ENCODE peak calls at places on chromosomes 2 and 18, in eight cellular contexts. N, V, M, Y, U, T, R and B are unnamed samples.

GRCh38 chr2:12796617-12797016 is 79.9 kb downstream of the TRIB2 start:
- DNase-seq in N (no peak), V (no peak), M (no peak), Y (peak; percentile 86), U (no peak), T (no peak), R (peak; percentile 18), B (no peak)

GRCh38 chr2:33788044-33788443 is 188.9 kb upstream of the FAM98A start:
- DNase-seq in N (no peak), V (no peak), M (no peak), Y (peak; percentile 86), U (peak; percentile 85), T (no peak), R (peak; percentile 56), B (no peak)

GRCh38 chr18:35042389-35043066 is 1.3 kb downstream of the MAPRE2 start:
- DNase-seq in N (no peak), V (no peak), M (peak; percentile 56), Y (peak; percentile 26), U (no peak), T (no peak), R (no peak), B (no peak)

GRCh38 chr2:130776550-130776949 is 21.2 kb downstream of the AMER3 start:
- DNase-seq in N (no peak), V (no peak), M (no peak), Y (no peak), U (no peak), T (no peak), R (no peak), B (no peak)

GRCh38 chr2:196453613-196454047 is 185.9 kb upstream of the CCDC150 start:
- DNase-seq in N (peak; percentile 34), V (no peak), M (peak; percentile 23), Y (peak; percentile 48), U (no peak), T (no peak), R (peak; percentile 37), B (peak; percentile 30)

GRCh38 chr18:11948852-11949523 is 32.3 kb upstream of the IMPA2 start:
- DNase-seq in N (no peak), V (no peak), M (no peak), Y (peak; percentile 68), U (peak; percentile 26), T (no peak), R (no peak), B (no peak)

GRCh38 chr2:30612371-30612770 is 165.3 kb downstream of the LCLAT1 start:
- DNase-seq in N (no peak), V (no peak), M (no peak), Y (peak; percentile 29), U (no peak), T (no peak), R (no peak), B (no peak)

GRCh38 chr2:70748002-70748779 is 19.8 kb downstream of the ADD2 start:
- DNase-seq in N (no peak), V (no peak), M (no peak), Y (no peak), U (no peak), T (no peak), R (no peak), B (no peak)

GRCh38 chr2:98847853-98848252 is 88.2 kb downstream of the CRACDL start:
- DNase-seq in N (no peak), V (no peak), M (no peak), Y (no peak), U (no peak), T (no peak), R (no peak), B (no peak)

GRCh38 chr2:234555616-234556249 is 58.9 kb upstream of the ARL4C start:
- DNase-seq in N (no peak), V (no peak), M (no peak), Y (peak; percentile 93), U (no peak), T (no peak), R (peak; percentile 39), B (no peak)

GRCh38 chr2:81481994-81482368 is 1177.4 kb upstream of the LRRTM1 start:
- DNase-seq in N (no peak), V (no peak), M (no peak), Y (no peak), U (no peak), T (no peak), R (no peak), B (no peak)

GRCh38 chr2:263022-263738 is 652 bp downstream of the SH3YL1 start:
- DNase-seq in N (no peak), V (no peak), M (no peak), Y (no peak), U (no peak), T (no peak), R (no peak), B (no peak)

GRCh38 chr2:54519841-54520459 is 63.8 kb downstream of the SPTBN1 start:
- DNase-seq in N (no peak), V (no peak), M (no peak), Y (no peak), U (no peak), T (no peak), R (no peak), B (no peak)

GRCh38 chr2:205650450-205650849 is 31.9 kb upstream of the NRP2 start:
- DNase-seq in N (no peak), V (no peak), M (no peak), Y (peak; percentile 72), U (peak; percentile 81), T (no peak), R (no peak), B (peak; percentile 79)

GRCh38 chr2:181483221-181483620 is 26.0 kb downstream of the ITGA4 start:
- DNase-seq in N (no peak), V (no peak), M (no peak), Y (no peak), U (no peak), T (no peak), R (no peak), B (no peak)

GRCh38 chr2:74146929-74147728 is 583 bp downstream of the BOLA3 start:
- DNase-seq in N (no peak), V (no peak), M (no peak), Y (peak; percentile 44), U (no peak), T (no peak), R (no peak), B (no peak)

GRCh38 chr2:235496239-235496621 is 2.4 kb downstream of the AGAP1 start:
- DNase-seq in N (no peak), V (no peak), M (no peak), Y (peak; percentile 42), U (no peak), T (no peak), R (no peak), B (no peak)

GRCh38 chr2:162435676-162436075 is 91.7 kb downstream of the GCA start:
- DNase-seq in N (no peak), V (no peak), M (no peak), Y (peak; percentile 33), U (no peak), T (no peak), R (no peak), B (no peak)

GRCh38 chr18:987325-988186 is 82.9 kb downstream of the ADCYAP1 start:
- DNase-seq in N (no peak), V (no peak), M (no peak), Y (peak; percentile 95), U (peak; percentile 52), T (no peak), R (peak; percentile 20), B (no peak)

GRCh38 chr2:105796791-105797190 is 52.1 kb downstream of the NCK2 start:
- DNase-seq in N (no peak), V (no peak), M (no peak), Y (no peak), U (no peak), T (no peak), R (no peak), B (no peak)

DNA sequence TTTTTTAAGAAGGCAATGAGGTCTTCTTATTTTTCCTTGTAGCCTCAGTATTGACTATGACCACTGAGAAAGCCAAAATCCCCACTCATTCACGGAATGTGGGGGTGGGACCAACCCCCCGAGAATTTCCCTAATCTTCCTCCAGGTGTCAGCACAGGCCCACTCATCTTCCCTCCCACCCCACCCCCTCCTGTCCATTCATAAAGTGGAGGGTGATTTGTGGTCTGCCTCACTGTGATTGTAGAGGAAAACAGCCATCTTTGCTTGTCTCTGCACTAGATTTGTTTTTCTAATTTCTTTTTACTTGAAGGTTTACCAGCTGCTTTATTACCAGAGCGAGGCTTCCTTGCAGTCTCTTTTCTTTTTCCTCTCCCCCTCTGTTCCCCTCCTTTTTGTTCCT is 171.7 kb downstream of the ICOS start:
- DNase-seq in N (no peak), V (no peak), M (peak; percentile 45), Y (peak; percentile 14), U (no peak), T (no peak), R (no peak), B (peak; percentile 1)
- TF ChIP-seq CTCF in N (peak; percentile 13), V (no peak), M (peak; percentile 82), Y (peak; percentile 19), U (no peak), T (no peak), R (peak; percentile 36), B (peak; percentile 34)

DNA sequence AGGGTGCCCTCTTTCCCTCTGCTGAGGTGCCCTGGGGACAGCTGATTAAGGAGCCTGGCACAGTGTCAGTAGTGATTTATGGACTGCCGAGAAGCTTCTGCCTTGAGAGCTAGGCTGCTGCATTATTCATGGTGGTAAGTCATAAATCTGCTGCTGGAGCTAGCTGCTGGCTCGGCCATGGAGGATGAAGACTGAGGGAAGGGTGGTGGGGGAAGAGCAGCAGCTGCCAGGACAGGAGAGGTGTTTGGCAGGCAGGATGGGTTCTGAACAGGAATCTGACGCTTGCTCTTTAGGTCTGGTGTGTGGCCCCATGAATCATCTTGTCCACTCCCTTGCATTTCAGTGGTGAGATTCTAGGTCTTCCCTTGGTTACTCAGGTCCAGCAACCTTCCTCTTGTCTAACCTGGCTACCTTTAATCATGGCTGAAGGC is 296.3 kb downstream of the DYSF start:
- DNase-seq in N (no peak), V (no peak), M (no peak), Y (peak; percentile 84), U (no peak), T (no peak), R (peak; percentile 8), B (no peak)
- H3K4me3 ChIP-seq in N (no peak overlapping the region), V (no peak overlapping the region), M (no peak overlapping the region), Y (no peak overlapping the region), U (no peak overlapping the region), T (no peak overlapping the region), R (no peak overlapping the region), B (no peak overlapping the region)

DNA sequence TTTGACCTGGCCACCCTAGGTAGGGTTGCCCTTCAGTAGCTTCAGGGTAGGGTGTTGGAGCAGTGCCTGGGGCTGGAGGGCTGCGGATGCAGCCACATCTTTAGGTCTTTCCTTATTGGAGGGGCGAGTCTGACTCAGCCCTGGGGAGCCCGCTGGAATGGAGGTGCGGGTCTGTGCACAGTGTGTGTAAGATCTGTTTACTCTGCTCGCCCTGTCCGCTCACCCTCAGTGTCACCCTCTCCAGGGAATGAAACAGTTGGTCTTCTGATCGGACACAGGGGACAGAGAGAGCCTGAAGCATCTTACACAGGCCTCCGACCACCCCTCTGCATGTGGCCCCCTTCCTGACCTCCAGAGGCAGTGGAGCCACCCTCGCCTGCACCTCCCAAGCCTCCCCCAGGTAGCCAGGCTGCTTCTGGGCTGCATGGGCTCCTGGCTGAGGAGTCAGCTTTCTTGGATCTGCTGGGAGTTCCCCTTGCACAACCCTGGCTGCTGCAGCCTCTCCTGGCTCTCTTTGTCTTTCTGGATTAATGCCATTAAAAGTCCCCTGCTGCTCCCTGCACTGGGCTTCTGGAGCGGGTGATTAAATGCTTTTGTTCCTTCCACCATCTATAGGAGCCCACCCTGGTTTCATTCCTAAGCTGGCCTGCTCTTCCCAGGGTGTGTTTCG is 82.6 kb downstream of the ASB1 start:
- DNase-seq in N (no peak), V (peak; percentile 64), M (no peak), Y (peak; percentile 35), U (no peak), T (no peak), R (no peak), B (no peak)
- TF ChIP-seq CTCF in N (no peak), V (no peak), M (no peak), Y (no peak), U (no peak), T (no peak), R (no peak), B (no peak)

GRCh38 chr2:237968048-237968862 is 1.4 kb downstream of the UBE2F start:
- DNase-seq in N (peak; percentile 20), V (peak; percentile 75), M (peak; percentile 58), Y (peak; percentile 39), U (peak; percentile 58), T (no peak), R (no peak), B (peak; percentile 45)
- H3K4me3 ChIP-seq in N (peak overlapping the region; percentile 81), V (peak overlapping the region; percentile 82), M (peak overlapping the region; percentile 59), Y (peak overlapping the region; percentile 78), U (peak overlapping the region; percentile 89), T (peak overlapping the region; percentile 80), R (peak overlapping the region; percentile 73), B (peak overlapping the region; percentile 77)